ENCODE peak calls at places on chromosomes 13 and 19, in seven cellular contexts. U, E, V, R, J, H and B are unnamed samples.

GRCh38 chr19:54133312-54133956 is 4.1 kb upstream of the CNOT3 start:
- DNase-seq in V (no peak), E (no peak), R (no peak), J (no peak), H (no peak), U (peak; percentile 70), B (no peak)

GRCh38 chr13:39684531-39685137 is 29.2 kb downstream of the COG6 start:
- DNase-seq in E (no peak), R (peak; percentile 16), U (no peak), J (no peak), V (no peak), H (no peak), B (no peak)

GRCh38 chr19:49056101-49056901 is 1.2 kb downstream of the CGB7 start:
- DNase-seq in U (peak; percentile 42), H (peak; percentile 75), E (peak; percentile 32), R (peak; percentile 69), V (peak; percentile 65), J (peak; percentile 61), B (no peak)

GRCh38 chr13:94291631-94292322 is 187.7 kb downstream of the DCT start:
- DNase-seq in H (no peak), R (no peak), U (no peak), V (no peak), E (no peak), J (no peak), B (no peak)

GRCh38 chr13:75485286-75486062 is 3.5 kb upstream of the TBC1D4 start:
- DNase-seq in J (no peak), H (no peak), R (peak; percentile 71), E (no peak), V (no peak), U (no peak), B (no peak)

GRCh38 chr13:108663710-108664109 is 34.3 kb downstream of the MYO16 start:
- DNase-seq in V (no peak), H (no peak), J (no peak), U (no peak), R (no peak), E (no peak), B (no peak)

GRCh38 chr13:96730676-96731075 is 263.6 kb downstream of the OXGR1 start:
- DNase-seq in J (no peak), U (no peak), H (no peak), R (no peak), E (no peak), V (no peak), B (no peak)

GRCh38 chr13:95083758-95084157 is 217.5 kb downstream of the ABCC4 start:
- DNase-seq in E (no peak), U (no peak), V (no peak), R (peak; percentile 65), J (no peak), H (no peak), B (no peak)

GRCh38 chr19:3375221-3376088 is 9.1 kb downstream of the NFIC start:
- DNase-seq in R (no peak), V (peak; percentile 65), U (peak; percentile 71), H (no peak), E (no peak), J (peak; percentile 95), B (peak; percentile 81)

GRCh38 chr19:38035515-38036495 is 128.8 kb downstream of the SIPA1L3 start:
- DNase-seq in U (no peak), V (no peak), H (no peak), R (no peak), E (no peak), J (no peak), B (no peak)

GRCh38 chr13:42223681-42224080 is 48.3 kb upstream of the AKAP11 start:
- DNase-seq in U (no peak), V (no peak), H (no peak), J (no peak), R (no peak), E (no peak), B (no peak)

GRCh38 chr13:44211286-44211685 is 162.3 kb upstream of the SERP2 start:
- DNase-seq in J (no peak), U (no peak), R (no peak), E (no peak), V (no peak), H (no peak), B (peak; percentile 68)

GRCh38 chr19:18999016-18999758 is 34.1 kb downstream of the SUGP2 start:
- DNase-seq in V (no peak), H (no peak), R (peak; percentile 16), U (no peak), J (no peak), E (no peak), B (no peak)

GRCh38 chr19:6710273-6711077 is 10.0 kb downstream of the C3 start:
- DNase-seq in V (no peak), U (no peak), J (no peak), R (no peak), H (no peak), E (no peak), B (no peak)

GRCh38 chr13:60226507-60226906 is 62.8 kb upstream of the DIAPH3 start:
- DNase-seq in H (no peak), J (no peak), U (no peak), R (peak; percentile 8), V (peak; percentile 13), E (no peak), B (no peak)

GRCh38 chr19:3343619-3344502 is 22.5 kb upstream of the NFIC start:
- DNase-seq in H (no peak), J (peak; percentile 88), U (peak; percentile 89), E (no peak), R (peak; percentile 81), V (peak; percentile 74), B (peak; percentile 55)

GRCh38 chr13:113770441-113770840 is 11.4 kb downstream of the TMEM255B start:
- DNase-seq in H (no peak), U (no peak), E (no peak), J (no peak), V (no peak), R (no peak), B (no peak)
- H3K27ac ChIP-seq in H (no peak overlapping the region), U (no peak overlapping the region), E (no peak overlapping the region), J (no peak overlapping the region), V (no peak overlapping the region), R (no peak overlapping the region), B (no peak overlapping the region)

DNA sequence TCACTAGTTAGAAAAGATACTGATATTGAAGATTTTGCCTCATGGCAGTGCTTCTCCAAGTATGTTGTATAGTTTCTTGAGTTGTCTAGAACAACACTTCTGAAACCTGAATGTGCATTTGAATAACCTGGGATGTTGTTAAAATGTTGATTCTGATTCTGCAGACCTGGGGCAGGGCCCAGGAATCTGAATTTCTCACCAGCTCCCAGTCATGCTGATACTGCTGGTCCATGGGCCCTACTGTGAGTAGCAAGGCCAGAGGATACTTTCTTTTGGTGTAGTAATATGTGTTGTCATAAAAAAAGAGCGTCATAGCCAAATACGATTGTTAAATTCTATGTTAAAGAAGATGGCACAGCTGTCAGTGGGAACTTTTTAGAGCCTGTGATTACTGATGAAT is 41.6 kb upstream of the C1QTNF9 start:
- DNase-seq in V (no peak), H (peak; percentile 13), E (no peak), R (no peak), J (no peak), U (no peak), B (no peak)
- H3K27ac ChIP-seq in V (peak overlapping the region; percentile 49), H (peak overlapping the region; percentile 89), E (peak overlapping the region; percentile 99), R (no peak overlapping the region), J (peak overlapping the region; percentile 87), U (peak overlapping the region; percentile 33), B (no peak overlapping the region)

GRCh38 chr13:71760226-71760591 is 106.8 kb downstream of the DACH1 start:
- DNase-seq in U (no peak), V (no peak), E (no peak), R (no peak), H (no peak), J (no peak), B (no peak)
- H3K27ac ChIP-seq in U (no peak overlapping the region), V (no peak overlapping the region), E (no peak overlapping the region), R (no peak overlapping the region), H (no peak overlapping the region), J (no peak overlapping the region), B (no peak overlapping the region)

DNA sequence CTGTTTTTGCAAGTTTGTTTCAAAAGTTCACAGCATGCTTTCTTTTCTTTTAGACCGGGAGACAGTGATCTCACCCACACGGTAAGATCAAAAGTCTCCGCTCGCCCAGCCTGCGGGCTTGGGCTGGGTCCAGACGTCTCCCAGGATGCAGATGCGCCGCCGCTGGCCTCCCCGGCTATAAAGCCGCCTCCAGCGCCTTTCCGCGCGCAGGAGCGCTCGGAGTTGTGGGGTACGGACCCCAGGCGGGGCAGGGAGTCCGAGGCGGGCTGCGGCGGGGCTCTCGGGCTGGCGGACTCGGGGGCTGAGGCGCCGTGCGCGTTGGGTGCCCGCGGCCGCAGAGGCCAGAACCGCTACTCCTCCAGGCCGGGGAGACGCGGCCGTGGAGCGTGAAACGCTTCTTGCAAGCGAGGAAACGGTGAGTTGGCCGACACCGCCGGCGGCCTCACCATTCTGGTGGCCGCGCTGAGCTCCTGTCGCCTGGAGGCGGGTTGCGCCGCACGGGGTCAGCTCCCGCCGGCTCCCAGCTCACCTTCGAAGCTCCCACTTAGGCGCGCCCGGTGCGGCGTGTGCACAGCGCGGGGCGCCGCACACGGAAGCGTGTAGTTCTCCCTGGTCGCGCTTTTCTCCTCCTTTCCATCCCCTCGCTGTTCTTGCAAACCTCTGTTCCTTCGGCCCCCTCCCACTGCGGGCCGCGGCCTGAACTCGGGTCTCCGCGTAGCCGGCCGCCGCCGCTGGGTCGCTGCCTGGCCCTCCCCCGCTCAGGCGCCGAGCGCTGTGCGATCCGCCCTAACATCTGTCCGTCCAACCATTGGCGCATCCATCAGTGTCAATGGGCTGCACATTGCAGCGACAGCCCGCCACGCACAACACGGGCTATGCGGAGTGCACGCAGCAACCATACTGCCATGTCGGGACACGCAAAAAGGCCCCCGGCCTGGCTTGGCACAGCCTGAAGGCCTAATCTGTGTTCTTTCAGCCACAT is 2.3 kb upstream of the TSHZ3 start:
- DNase-seq in E (no peak), U (no peak), J (peak; percentile 44), R (peak; percentile 66), H (no peak), V (peak; percentile 31), B (no peak)
- H3K27ac ChIP-seq in E (no peak overlapping the region), U (peak overlapping the region; percentile 4), J (peak overlapping the region; percentile 81), R (peak overlapping the region; percentile 20), H (no peak overlapping the region), V (peak overlapping the region; percentile 95), B (no peak overlapping the region)